ENCODE peak calls at places on chromosomes 13 and 19, in seven cellular contexts. Y is CD8-positive, alpha-beta T cell; J is naive thymus-derived CD4-positive, alpha-beta T cell; C is tibial nerve; E is left ventricle myocardium inferior; I is esophagus muscularis mucosa; T is psoas muscle. M is an unnamed sample. For H3K4me1 and H3K9me3, the result is how much of the 10 kb centered on the place peaks cover.

GRCh38 chr13:70613295-70613694 is 505.0 kb upstream of the KLHL1 start:
- DNase-seq in E (no peak), C (no peak), Y (no peak), I (no peak), J (no peak), T (no peak), M (no peak)

GRCh38 chr13:43786766-43787517 is at the start of gene ENOX1:
- DNase-seq in C (no peak), Y (no peak), T (peak), I (peak), J (no peak), E (peak), M (no peak)

GRCh38 chr13:52862358-52863206 is 14.1 kb upstream of the PCDH8 start:
- DNase-seq in E (no peak), J (no peak), Y (no peak), T (no peak), I (no peak), C (no peak), M (no peak)

GRCh38 chr19:3607398-3608078 is 863 bp upstream of the TBXA2R start:
- DNase-seq in T (peak), C (no peak), Y (no peak), J (no peak), E (peak), I (no peak), M (no peak)

GRCh38 chr19:40284501-40285352 is at the start of gene AKT2:
- DNase-seq in J (peak), Y (peak), E (peak), C (no peak), T (no peak), I (no peak), M (peak)

GRCh38 chr13:101144808-101145419 is 271.4 kb downstream of the NALCN start:
- DNase-seq in E (no peak), C (no peak), I (no peak), J (peak), T (no peak), Y (no peak), M (peak)

GRCh38 chr19:16377521-16377920 is 52.9 kb downstream of the KLF2 start:
- DNase-seq in J (no peak), Y (no peak), C (no peak), I (no peak), T (peak), E (no peak), M (no peak)

GRCh38 chr19:18225702-18226468 is at the start of gene PDE4C:
- DNase-seq in Y (no peak), C (no peak), E (peak), T (peak), I (no peak), J (no peak), M (no peak)

DNA sequence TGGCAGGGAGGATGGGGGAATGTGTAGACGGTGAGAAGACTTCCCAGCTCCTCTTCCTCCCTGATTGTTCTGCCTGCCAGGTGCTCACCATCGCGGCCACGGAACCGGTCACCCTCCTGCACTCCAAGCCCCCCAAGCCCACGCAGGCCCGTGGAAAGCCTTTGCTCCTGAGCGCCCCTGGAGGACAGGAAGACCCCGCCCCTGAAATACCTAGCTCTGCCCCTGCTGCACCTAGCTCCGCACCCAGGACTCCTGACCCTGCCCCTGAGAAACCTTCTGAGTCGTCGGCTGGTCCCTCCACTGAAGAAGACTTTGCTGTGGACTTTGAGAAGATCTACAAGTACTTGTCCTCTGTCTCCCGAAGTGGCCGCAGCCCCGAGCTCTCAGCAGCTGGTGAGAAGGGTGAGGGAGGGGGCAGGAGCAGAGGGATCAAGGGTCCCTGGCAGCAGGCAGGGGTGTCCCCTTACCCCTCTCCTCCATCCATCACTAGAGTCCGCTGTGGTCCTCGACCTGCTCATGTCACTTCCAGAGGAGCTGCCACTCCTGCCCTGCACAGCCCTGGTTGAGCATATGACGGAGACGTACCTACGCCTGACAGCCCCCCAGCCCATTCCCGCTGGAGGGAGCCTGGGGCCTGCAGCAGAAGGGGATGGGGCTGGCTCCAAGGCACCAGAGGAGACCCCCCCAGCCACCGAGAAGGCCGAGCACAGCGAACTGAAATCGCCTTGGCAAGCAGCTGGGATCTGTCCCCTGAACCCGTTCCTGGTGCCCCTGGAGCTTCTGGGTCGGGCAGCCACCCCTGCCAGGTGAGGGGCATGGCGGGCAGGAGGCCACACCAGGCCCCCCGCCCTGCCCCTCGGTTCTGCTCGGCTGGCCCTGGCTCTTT is 2.1 kb downstream of the SNAPC2 start:
- DNase-seq in T (peak), J (no peak), C (no peak), I (no peak), E (no peak), Y (no peak), M (peak)
- H3K27ac ChIP-seq in T (no peak), J (no peak), C (no peak), I (peak), E (no peak), Y (no peak), M (peak)

GRCh38 chr13:98937911-98938381 is 39.9 kb downstream of the DOCK9 start:
- DNase-seq in T (no peak), Y (no peak), J (no peak), E (no peak), I (peak), C (no peak), M (no peak)
- H3K4me1 ChIP-seq in T (under half), Y (under half), J (under half), E (under half), I (under half), C (under half), M (under half)

GRCh38 chr19:9565900-9566705 is 18.2 kb downstream of the ZNF121 start:
- DNase-seq in I (no peak), T (no peak), J (no peak), C (no peak), E (no peak), Y (no peak), M (no peak)

GRCh38 chr19:9566729-9567128 is 17.6 kb downstream of the ZNF121 start:
- DNase-seq in Y (no peak), J (no peak), T (no peak), I (no peak), C (no peak), E (no peak), M (no peak)

DNA sequence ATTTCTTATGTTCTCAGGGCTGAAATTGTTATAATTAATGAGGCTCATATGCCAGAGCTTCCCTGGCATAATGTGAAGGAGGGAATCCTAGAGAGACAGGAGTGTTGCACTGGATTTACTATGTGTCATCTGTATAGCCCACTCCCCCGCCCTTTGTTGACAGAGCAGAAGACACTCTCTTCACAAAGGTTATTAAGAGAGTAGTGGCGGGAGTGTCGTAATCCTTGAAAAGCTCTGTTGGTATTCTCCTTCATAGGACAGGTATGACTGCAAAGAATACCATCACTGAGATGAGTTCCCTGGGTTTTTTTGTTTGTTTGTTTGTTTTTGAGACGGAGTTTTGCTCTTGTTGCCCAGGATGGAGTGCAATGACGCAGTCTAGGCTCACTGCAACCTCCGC is 14.0 kb downstream of the ZNF121 start:
- DNase-seq in J (no peak), Y (no peak), I (no peak), C (no peak), E (no peak), T (no peak), M (no peak)
- H3K9me3 ChIP-seq in J (half or more), Y (half or more), I (half or more), C (under half), E (half or more), T (half or more), M (half or more)

DNA sequence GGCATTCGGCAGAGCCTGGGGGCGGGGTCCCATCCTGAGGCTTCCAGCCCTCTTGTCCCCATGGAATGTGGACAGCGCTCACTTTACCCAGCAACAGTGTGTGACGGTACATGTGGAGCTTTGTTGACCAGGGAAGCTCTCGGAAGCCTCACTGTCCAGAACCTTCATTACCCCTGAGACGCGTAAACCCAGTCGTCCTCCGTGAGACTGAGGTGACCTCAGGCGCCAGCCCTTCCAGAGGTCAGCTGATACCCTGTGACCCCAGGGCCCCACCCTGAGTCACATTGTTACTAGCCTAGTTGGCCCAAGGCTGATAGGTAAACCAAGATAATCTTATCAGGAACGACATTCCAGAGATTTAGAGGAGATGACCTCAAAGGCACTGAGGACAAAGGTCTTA is 10.2 kb upstream of the TMEM160 start:
- DNase-seq in I (no peak), C (no peak), J (no peak), E (no peak), Y (no peak), T (no peak), M (no peak)
- H3K27ac ChIP-seq in I (no peak), C (no peak), J (no peak), E (no peak), Y (no peak), T (no peak), M (no peak)

M was measured in CD4-positive, alpha-beta memory T cell.